ENCODE peak calls at places on chromosomes 3 and 15, in four cellular contexts. E is uterus, L is heart left ventricle, V is OCI-LY7. F is an unnamed sample.

GRCh38 chr3:37540786-37541185 is 320.9 kb upstream of the CTDSPL start:
- DNase-seq in E (no peak), L (no peak), V (no peak), F (no peak)

GRCh38 chr3:150331978-150332568 is 76.0 kb upstream of the TSC22D2 start:
- DNase-seq in E (no peak), L (no peak), V (no peak), F (no peak)

GRCh38 chr3:111548060-111548459 is 6.1 kb downstream of the CD96 start:
- DNase-seq in E (no peak), L (no peak), V (no peak), F (no peak)

GRCh38 chr3:37096972-37097371 is 77.4 kb downstream of the LRRFIP2 start:
- DNase-seq in E (no peak), L (no peak), V (no peak), F (no peak)

GRCh38 chr3:38163117-38163870 is 2.0 kb upstream of the OXSR1 start:
- DNase-seq in E (no peak), L (no peak), V (peak; percentile 46), F (no peak)

GRCh38 chr15:76286231-76286879 is 24.9 kb downstream of the ETFA start:
- DNase-seq in E (no peak), L (no peak), V (peak; percentile 26), F (no peak)

GRCh38 chr3:127389913-127390312 is 102.1 kb upstream of the PRR20G start:
- DNase-seq in E (no peak), L (no peak), V (no peak), F (no peak)

GRCh38 chr3:55633333-55633732 is 146.2 kb upstream of the WNT5A start:
- DNase-seq in E (no peak), L (no peak), V (no peak), F (no peak)

GRCh38 chr15:68418611-68419161 is 13.3 kb downstream of the ITGA11 start:
- DNase-seq in E (peak; percentile 60), L (peak; percentile 15), V (no peak), F (peak; percentile 72)

GRCh38 chr3:110027446-110027845 is 690.1 kb upstream of the DPPA4 start:
- DNase-seq in E (no peak), L (peak; percentile 6), V (no peak), F (no peak)

GRCh38 chr3:120350431-120350941 is 1.3 kb upstream of the LRRC58 start:
- DNase-seq in E (peak; percentile 20), L (no peak), V (peak; percentile 29), F (peak; percentile 60)

GRCh38 chr15:71559098-71559497 is 251.3 kb upstream of the NR2E3 start:
- DNase-seq in E (no peak), L (no peak), V (no peak), F (no peak)

GRCh38 chr15:42220216-42220615 is 12.1 kb upstream of the VPS39 start:
- DNase-seq in E (no peak), L (no peak), V (no peak), F (no peak)

GRCh38 chr3:113247664-113248458 is 36.5 kb downstream of the BOC start:
- DNase-seq in E (peak; percentile 62), L (no peak), V (no peak), F (no peak)

GRCh38 chr3:189954733-189955665 is 165.7 kb downstream of the P3H2 start:
- DNase-seq in E (no peak), L (no peak), V (no peak), F (no peak)

GRCh38 chr15:59160880-59161593 is 45.6 kb upstream of the LDHAL6B start:
- DNase-seq in E (no peak), L (no peak), V (peak; percentile 35), F (no peak)

GRCh38 chr15:69797615-69798014 is 300.1 kb downstream of the TLE3 start:
- DNase-seq in E (no peak), L (no peak), V (no peak), F (no peak)

GRCh38 chr3:160196511-160197104 is 28.6 kb upstream of the C3orf80 start:
- DNase-seq in E (no peak), L (peak; percentile 41), V (no peak), F (no peak)

GRCh38 chr3:14235896-14236295 is 57.3 kb downstream of the LSM3 start:
- DNase-seq in E (no peak), L (peak; percentile 87), V (no peak), F (no peak)

GRCh38 chr3:143594217-143594616 is 254.1 kb downstream of the SLC9A9 start:
- DNase-seq in E (no peak), L (no peak), V (no peak), F (peak; percentile 73)

GRCh38 chr3:191358929-191359328 is 28.6 kb upstream of the UTS2B start:
- DNase-seq in E (no peak), L (no peak), V (no peak), F (no peak)
- H3K4me1 ChIP-seq in E (no peaks in the 10 kb centered on the region), L (peaks cover 38% of the 10 kb centered on the region), V (peaks cover 24% of the 10 kb centered on the region), F (no peaks in the 10 kb centered on the region)

DNA sequence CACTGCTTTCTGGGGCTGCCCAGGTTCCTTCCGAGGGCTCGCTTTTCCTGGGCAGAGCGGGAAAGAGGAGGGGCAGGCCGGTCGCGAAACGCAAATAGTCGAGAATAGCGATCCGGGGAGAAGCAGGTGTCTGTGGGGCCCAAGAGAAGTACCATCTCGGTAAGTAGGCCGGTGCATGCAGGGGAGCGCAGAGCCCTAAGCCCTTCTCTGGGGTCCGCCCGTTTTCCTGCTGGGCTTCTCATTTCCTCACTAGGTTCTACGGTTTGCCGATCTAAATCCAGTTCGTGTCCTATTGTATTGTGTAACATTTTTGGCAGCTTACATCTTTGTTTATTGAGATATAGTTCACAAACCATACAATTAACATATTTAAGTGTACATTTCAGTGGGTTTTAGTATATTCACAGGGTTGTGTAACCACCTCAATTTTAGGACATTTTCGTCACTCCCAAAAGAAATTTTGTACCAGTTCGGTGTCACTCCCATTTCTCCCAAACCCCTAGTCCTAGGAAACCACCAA is 6.9 kb upstream of the TRIM69 start:
- DNase-seq in E (no peak), L (peak; percentile 51), V (peak; percentile 72), F (peak; percentile 62)
- H3K4me1 ChIP-seq in E (no peaks in the 10 kb centered on the region), L (peaks cover 56% of the 10 kb centered on the region), V (peaks cover 52% of the 10 kb centered on the region), F (peaks cover 48% of the 10 kb centered on the region)

DNA sequence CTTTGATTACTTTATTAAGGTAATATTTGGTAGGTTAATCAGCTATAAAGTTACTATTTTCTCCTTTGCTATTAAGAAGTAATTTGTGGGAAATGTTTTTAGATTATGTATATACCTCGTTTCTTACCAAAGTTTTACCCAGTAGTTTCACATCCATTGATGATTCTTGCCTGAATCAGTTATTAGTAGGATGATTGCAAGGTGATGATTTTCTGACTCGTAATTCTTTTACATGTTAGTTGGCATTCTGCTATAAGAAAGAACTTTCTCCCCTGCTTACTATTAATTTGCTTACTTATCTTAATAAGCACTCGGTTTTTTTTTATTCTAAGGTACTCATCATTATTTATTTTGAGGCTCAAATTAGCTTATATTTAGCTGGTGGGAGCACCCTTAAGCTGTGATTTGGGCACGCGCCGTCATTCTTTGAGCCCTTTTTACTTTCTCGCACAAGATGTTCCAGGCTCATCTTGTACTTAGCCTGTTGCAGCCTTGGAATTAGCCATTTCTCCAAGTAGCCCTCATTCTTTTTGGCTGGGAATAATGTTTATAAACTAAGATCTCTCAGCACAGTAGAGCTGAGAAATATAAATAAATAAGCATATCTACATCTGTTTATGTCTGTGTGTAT is 15.3 kb downstream of the USP3 start:
- DNase-seq in E (no peak), L (no peak), V (no peak), F (no peak)
- H3K4me1 ChIP-seq in E (no peaks in the 10 kb centered on the region), L (peaks cover 82% of the 10 kb centered on the region), V (peaks cover 32% of the 10 kb centered on the region), F (peaks cover 31% of the 10 kb centered on the region)

GRCh38 chr3:13042127-13042931 is 30.9 kb downstream of the IQSEC1 start:
- DNase-seq in E (no peak), L (no peak), V (no peak), F (no peak)

GRCh38 chr3:13040381-13041074 is 32.7 kb downstream of the IQSEC1 start:
- DNase-seq in E (no peak), L (no peak), V (peak; percentile 43), F (peak; percentile 58)

GRCh38 chr3:13041113-13041776 is 32.0 kb downstream of the IQSEC1 start:
- DNase-seq in E (no peak), L (no peak), V (no peak), F (no peak)

GRCh38 chr3:13037458-13038117 is 35.6 kb downstream of the IQSEC1 start:
- DNase-seq in E (no peak), L (no peak), V (no peak), F (no peak)

GRCh38 chr3:13039286-13039896 is 33.8 kb downstream of the IQSEC1 start:
- DNase-seq in E (no peak), L (no peak), V (no peak), F (no peak)
- H3K4me1 ChIP-seq in E (no peaks in the 10 kb centered on the region), L (no peaks in the 10 kb centered on the region), V (peaks cover 36% of the 10 kb centered on the region), F (no peaks in the 10 kb centered on the region)

DNA sequence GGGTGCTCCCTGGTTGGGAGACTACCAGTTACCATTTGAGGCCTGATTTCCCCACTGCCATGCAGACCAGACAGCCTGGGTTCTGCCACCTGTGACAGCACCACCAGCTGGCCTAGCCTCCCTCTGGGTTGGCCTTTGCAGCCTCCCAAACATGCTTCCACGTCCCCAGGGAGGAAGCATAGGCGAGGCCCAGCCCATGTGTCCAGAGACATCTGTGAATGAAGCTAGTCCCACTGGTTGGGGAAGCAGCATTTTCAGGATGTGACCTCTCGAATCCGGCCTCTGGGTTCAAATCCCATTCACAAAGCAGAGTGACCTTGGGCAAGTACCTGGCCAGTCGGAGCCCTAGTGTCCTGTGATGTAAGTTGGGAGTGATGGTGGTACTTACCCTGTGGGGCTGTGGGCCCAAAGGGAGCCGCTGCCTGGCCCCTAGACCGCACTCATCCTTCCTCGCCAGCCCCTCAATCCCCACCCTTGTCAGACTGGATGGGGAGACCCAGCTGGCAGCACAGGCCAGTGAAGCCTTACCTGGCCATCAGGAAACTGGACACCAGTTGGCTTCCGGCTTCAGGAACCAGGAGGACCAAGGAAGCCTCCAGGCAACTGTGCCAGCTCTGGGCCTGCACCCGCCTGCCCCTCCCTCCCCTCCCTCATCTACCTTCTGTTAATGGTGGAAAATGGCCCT is 6.0 kb downstream of the KLF15 start:
- DNase-seq in E (peak; percentile 8), L (no peak), V (no peak), F (no peak)
- H3K4me1 ChIP-seq in E (no peaks in the 10 kb centered on the region), L (peaks cover 41% of the 10 kb centered on the region), V (peaks cover 28% of the 10 kb centered on the region), F (peaks cover 10% of the 10 kb centered on the region)

GRCh38 chr3:11591006-11591360 is 52.7 kb downstream of the VGLL4 start:
- DNase-seq in E (no peak), L (no peak), V (no peak), F (no peak)

GRCh38 chr3:11596387-11596786 is 47.3 kb downstream of the VGLL4 start:
- DNase-seq in E (no peak), L (no peak), V (no peak), F (no peak)

GRCh38 chr3:11592460-11593298 is 51.0 kb downstream of the VGLL4 start:
- DNase-seq in E (peak; percentile 41), L (no peak), V (no peak), F (no peak)

GRCh38 chr3:11591401-11592266 is 52.1 kb downstream of the VGLL4 start:
- DNase-seq in E (peak; percentile 54), L (peak; percentile 50), V (no peak), F (no peak)

DNA sequence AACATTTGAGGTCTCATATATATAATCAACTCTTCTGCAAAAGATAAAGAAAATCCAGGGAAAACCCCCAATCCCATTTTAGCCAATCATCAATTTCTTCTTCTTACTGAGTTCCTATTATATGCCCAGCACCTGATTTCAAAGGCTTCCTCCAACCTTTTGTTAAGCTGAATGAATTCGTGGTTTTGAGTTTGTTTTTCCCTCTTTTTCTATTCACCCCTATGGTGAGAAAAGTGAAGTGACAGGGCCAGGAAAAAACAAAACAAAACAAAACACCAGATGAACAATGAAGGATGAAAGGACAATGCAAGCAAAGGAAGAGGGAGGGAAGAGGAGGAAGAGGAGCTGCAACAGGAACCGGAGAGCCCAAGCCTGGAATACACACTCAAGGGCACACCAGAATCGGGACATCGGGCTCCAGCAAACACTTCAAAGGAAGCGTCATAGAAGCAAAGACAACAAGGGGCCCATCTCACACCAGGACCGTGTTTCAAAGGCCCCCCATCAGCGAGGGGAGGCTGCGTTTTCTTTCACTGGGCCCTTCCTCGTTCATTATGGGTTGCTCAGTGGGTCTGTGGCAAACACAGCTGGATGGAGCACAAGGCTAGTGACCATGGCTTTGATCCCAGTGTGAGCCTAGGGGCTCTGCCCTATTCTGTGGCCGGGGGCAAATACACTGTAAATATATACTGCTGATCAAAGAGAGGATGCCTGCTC is 50.2 kb downstream of the VGLL4 start:
- DNase-seq in E (no peak), L (no peak), V (no peak), F (no peak)
- H3K4me1 ChIP-seq in E (peaks cover 27% of the 10 kb centered on the region), L (peaks cover 76% of the 10 kb centered on the region), V (peaks cover 31% of the 10 kb centered on the region), F (peaks cover 13% of the 10 kb centered on the region)